ENCODE peak calls at places on chromosome 6, in seven cellular contexts. T, G, L, J, D, V and X are unnamed samples. For H3K4me1, the result is how much of the 10 kb centered on the place peaks cover.

GRCh38 chr6:83878902-83879644 is 19.6 kb downstream of the CYB5R4 start:
- DNase-seq in T (no peak), V (no peak), L (no peak), J (no peak), G (no peak), D (no peak), X (no peak)

GRCh38 chr6:43972179-43972914 is 154.9 kb downstream of the MRPL14 start:
- DNase-seq in J (no peak), D (no peak), G (peak), T (peak), L (no peak), V (no peak), X (no peak)

GRCh38 chr6:44128020-44128917 is 915 bp downstream of the TMEM63B start:
- DNase-seq in G (peak), T (peak), J (peak), V (no peak), D (peak), L (no peak), X (peak)

GRCh38 chr6:36052092-36052491 is 24.5 kb downstream of the MAPK14 start:
- DNase-seq in L (no peak), V (no peak), T (peak), D (no peak), J (no peak), G (no peak), X (no peak)

GRCh38 chr6:161227004-161227950 is 46.6 kb downstream of the AGPAT4 start:
- DNase-seq in L (no peak), J (no peak), G (no peak), D (no peak), V (no peak), T (no peak), X (no peak)

GRCh38 chr6:38391909-38392614 is 247.7 kb downstream of the BTBD9 start:
- DNase-seq in J (no peak), L (no peak), T (peak), G (no peak), D (no peak), V (no peak), X (no peak)

GRCh38 chr6:41970436-41970846 is 28.8 kb upstream of the CCND3 start:
- DNase-seq in D (peak), G (no peak), T (peak), J (no peak), L (peak), V (no peak), X (no peak)

GRCh38 chr6:34073504-34073903 is 72.4 kb downstream of the GRM4 start:
- DNase-seq in V (no peak), D (no peak), J (no peak), G (no peak), T (no peak), L (no peak), X (no peak)

GRCh38 chr6:42141603-42142117 is 760 bp downstream of the C6orf132 start:
- DNase-seq in J (no peak), G (no peak), L (no peak), V (no peak), D (no peak), T (peak), X (no peak)

GRCh38 chr6:170459451-170459850 is 93.7 kb downstream of the PSMB1 start:
- DNase-seq in J (no peak), L (no peak), G (peak), D (no peak), T (peak), V (no peak), X (no peak)

GRCh38 chr6:33160096-33160495 is 32.2 kb downstream of the COL11A2 start:
- DNase-seq in L (no peak), G (no peak), T (no peak), V (no peak), D (no peak), J (no peak), X (no peak)

GRCh38 chr6:42345696-42346416 is 105.9 kb downstream of the TRERF1 start:
- DNase-seq in J (no peak), G (no peak), V (no peak), D (no peak), T (no peak), L (no peak), X (no peak)

DNA sequence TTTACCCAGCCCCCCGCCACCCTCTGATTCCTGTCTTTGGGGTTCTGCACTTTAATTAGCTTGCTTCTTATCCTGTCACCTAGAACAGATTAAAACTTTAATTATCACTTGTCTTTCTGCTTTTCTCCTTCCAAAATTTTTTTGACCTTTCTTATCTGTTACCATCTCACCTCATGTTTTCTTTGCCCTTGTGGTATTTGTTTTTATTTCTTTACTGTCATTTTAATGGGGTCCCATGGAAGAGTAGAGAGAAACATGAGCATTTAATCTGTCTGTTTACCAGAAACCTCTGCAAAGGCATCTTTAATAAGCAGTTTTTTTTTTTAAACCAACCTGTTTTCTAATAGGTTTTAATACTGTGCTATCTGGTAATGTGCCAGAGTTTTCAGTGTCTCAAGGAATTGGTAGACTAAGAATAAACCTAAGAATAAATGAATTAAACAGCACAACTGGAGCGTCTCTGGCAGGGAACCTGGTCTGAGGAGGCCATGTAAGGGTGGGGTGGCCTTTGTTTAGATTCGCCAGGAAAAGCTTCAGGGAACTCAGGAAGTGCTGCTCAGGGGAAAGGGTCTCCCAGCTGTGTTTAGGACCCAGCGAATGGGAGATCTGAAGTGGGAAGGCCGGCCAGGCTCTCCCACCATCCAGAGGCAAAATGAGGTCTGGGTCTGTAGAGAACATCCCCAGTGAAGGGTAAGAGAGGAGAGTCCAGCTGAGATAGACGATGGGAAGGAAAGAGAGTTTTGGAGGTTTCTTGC is 69.8 kb downstream of the ARID1B start:
- DNase-seq in J (no peak), V (no peak), L (no peak), T (no peak), D (no peak), G (no peak), X (no peak)
- H3K4me1 ChIP-seq in J (half or more), V (under half), L (half or more), T (under half), D (half or more), G (under half), X (under half)

GRCh38 chr6:148757944-148758343 is 11.1 kb downstream of the UST start:
- DNase-seq in T (no peak), V (no peak), J (no peak), D (no peak), L (no peak), G (no peak), X (no peak)

GRCh38 chr6:148760143-148760505 is 13.3 kb downstream of the UST start:
- DNase-seq in D (no peak), J (no peak), L (no peak), G (no peak), V (no peak), T (peak), X (no peak)

GRCh38 chr6:148761532-148761951 is 14.7 kb downstream of the UST start:
- DNase-seq in G (no peak), V (no peak), L (no peak), D (no peak), J (no peak), T (no peak), X (peak)

GRCh38 chr6:148758492-148758891 is 11.7 kb downstream of the UST start:
- DNase-seq in G (no peak), J (no peak), D (no peak), L (no peak), V (no peak), T (no peak), X (no peak)

DNA sequence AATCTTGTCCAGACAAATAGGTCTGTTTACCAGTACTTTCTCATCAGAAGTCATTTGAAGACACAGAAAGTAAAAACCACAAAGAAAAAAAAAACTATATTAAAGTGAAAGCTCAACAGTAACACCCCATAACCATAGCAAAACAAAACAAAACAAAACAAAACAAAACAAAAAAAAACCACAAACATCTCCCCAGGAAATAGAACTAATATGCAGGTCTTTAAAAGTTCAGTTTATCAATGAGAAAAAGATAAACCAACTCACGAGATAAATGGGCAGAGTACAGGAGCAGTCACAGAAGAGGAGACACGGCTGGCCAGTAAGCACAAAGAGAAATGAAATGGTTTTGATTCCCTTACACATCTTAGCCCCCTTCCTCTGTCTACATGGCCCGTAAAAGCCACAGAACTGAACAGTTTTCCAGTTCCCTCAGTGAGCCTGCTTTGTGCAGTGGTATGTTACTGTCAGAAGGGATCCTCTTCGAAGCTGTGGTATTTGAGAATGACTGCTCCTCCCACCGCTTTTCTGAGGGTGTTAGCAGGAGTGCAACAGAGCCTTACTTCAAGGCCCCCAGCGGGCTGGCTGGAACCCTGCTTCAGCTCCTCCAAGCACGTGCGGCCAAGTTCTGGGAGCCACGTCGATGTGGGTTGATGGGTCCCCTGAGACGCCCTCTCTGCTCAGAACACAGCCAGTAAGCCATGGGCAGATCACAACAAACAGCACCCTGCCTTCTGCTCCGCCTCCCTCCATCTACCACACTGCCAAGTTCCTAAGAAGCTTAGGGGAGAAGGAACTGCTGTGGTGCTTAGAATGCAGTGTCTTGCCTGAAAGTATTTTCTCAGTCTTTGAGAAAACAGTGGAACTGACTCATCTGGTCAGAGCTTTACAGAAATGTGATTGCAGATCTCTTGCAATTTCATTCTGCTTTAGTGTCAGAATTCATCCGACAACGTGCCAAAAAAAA is 14.0 kb downstream of the UST start:
- DNase-seq in L (peak), T (peak), V (peak), D (peak), G (no peak), J (peak), X (peak)
- H3K4me1 ChIP-seq in L (under half), T (under half), V (under half), D (under half), G (under half), J (under half), X (under half)

GRCh38 chr6:143329323-143329722 is 121.2 kb downstream of the ADAT2 start:
- DNase-seq in G (peak), V (peak), J (no peak), L (no peak), D (no peak), T (peak), X (no peak)

GRCh38 chr6:143332153-143332845 is 118.2 kb downstream of the ADAT2 start:
- DNase-seq in G (no peak), L (no peak), T (no peak), D (no peak), V (no peak), J (no peak), X (no peak)

GRCh38 chr6:143328885-143329284 is 121.6 kb downstream of the ADAT2 start:
- DNase-seq in T (peak), L (no peak), J (no peak), D (no peak), G (peak), V (peak), X (no peak)

GRCh38 chr6:143333081-143333480 is 117.4 kb downstream of the ADAT2 start:
- DNase-seq in D (no peak), V (no peak), J (no peak), L (no peak), T (peak), G (peak), X (no peak)

DNA sequence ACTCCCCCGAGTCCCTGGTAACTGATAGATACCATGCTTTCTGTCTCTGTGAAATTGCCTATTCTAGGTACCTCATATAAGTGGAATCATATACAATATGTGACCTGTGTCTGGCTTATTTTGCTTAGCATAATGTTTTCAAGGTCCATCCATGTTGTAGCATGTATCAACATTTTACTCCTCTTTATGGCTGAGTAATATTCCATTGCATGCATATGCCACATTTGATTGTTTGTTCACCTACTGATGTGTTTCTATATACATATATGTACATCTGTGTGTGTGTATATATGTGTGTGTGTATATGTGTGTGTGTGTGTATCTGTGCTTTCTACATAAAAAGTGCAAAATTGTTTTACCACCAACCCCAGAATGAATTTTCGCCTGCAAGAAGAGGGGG is 119.1 kb downstream of the ADAT2 start:
- DNase-seq in T (no peak), J (no peak), D (no peak), G (no peak), L (no peak), V (no peak), X (no peak)
- H3K4me1 ChIP-seq in T (under half), J (under half), D (under half), G (under half), L (under half), V (under half), X (under half)

GRCh38 chr6:52597738-52598122 is 20.9 kb upstream of the TRAM2 start:
- DNase-seq in L (no peak), V (no peak), J (no peak), T (no peak), G (no peak), D (no peak), X (no peak)

GRCh38 chr6:52595000-52595795 is 18.3 kb upstream of the TRAM2 start:
- DNase-seq in T (peak), V (no peak), L (peak), J (peak), G (peak), D (peak), X (no peak)

GRCh38 chr6:52595796-52596130 is 18.9 kb upstream of the TRAM2 start:
- DNase-seq in V (no peak), T (no peak), L (no peak), D (no peak), G (no peak), J (no peak), X (no peak)

GRCh38 chr6:52598123-52598823 is 21.4 kb upstream of the TRAM2 start:
- DNase-seq in D (peak), L (peak), V (no peak), T (peak), J (peak), G (peak), X (peak)

DNA sequence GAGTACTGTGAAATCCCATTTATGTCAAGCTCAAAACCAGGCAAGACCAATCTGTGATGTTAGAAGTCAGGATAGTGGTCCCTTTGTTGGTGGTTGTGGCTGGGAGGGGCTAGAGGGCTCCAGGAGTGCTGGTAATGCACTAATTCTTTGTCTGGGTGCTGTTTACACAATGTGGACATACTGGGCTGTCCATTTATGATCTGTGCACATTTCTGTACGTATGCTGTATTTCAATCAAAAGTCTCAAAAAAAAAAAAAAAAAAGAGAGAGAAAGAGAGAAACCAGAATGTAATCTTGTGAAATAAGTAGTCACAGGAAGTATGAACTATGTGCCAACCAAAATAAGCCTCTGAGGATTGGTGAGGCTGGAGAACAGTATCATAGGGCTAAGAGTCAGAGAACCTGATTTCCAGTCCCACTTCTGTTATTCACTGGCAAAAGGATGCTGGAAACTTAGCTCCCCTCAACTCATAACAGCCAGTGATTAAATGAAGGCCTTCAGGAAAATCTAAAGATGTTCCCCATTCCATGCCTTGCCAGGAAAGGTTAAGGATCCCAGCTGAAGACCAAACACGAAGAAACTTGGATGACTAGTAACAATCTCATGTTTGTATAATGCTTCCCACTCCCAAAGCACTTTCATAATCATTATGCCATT is 19.6 kb upstream of the TRAM2 start:
- DNase-seq in D (no peak), T (peak), V (no peak), G (no peak), L (no peak), J (no peak), X (no peak)
- H3K4me1 ChIP-seq in D (under half), T (under half), V (under half), G (under half), L (under half), J (under half), X (under half)

DNA sequence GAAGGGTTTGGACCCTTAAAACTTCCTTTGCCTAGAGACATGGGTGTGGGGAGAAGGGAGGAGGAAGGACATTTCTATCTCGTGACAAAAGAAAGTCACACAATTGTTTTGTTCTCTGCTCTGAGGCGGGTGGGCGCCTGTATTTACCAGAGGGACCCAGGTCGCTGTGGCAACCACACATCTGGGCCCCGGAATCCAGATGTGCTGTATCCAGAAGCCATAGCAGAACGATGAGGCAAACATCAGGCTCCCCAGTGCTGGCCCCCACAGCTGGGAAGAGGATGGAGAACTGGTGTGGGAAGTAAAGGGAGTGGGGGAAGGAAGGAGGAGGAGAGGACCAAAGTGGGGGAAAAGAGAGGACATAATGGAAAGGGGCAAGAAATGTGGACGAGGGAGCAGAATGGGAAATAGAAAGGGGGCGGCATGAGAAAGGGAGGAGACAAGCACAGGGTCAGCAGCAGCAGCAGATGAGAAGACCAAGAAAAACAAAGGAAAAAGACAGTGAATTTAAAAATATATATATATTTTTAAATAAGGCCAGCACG is 3.4 kb upstream of the TNXB start:
- DNase-seq in L (no peak), D (peak), G (no peak), V (no peak), J (peak), T (peak), X (no peak)
- H3K4me1 ChIP-seq in L (under half), D (under half), G (under half), V (under half), J (half or more), T (half or more), X (under half)

GRCh38 chr6:144352310-144352709 is 67.2 kb downstream of the UTRN start:
- DNase-seq in G (no peak), D (no peak), V (no peak), L (peak), T (no peak), J (no peak), X (no peak)

GRCh38 chr6:144351741-144352140 is 66.6 kb downstream of the UTRN start:
- DNase-seq in L (no peak), J (no peak), G (no peak), D (no peak), T (peak), V (no peak), X (no peak)

GRCh38 chr6:144349690-144350132 is 64.6 kb downstream of the UTRN start:
- DNase-seq in V (peak), T (peak), L (no peak), G (peak), D (no peak), J (no peak), X (no peak)

GRCh38 chr6:144350176-144350575 is 65.0 kb downstream of the UTRN start:
- DNase-seq in G (no peak), J (no peak), V (no peak), T (no peak), L (no peak), D (no peak), X (no peak)

DNA sequence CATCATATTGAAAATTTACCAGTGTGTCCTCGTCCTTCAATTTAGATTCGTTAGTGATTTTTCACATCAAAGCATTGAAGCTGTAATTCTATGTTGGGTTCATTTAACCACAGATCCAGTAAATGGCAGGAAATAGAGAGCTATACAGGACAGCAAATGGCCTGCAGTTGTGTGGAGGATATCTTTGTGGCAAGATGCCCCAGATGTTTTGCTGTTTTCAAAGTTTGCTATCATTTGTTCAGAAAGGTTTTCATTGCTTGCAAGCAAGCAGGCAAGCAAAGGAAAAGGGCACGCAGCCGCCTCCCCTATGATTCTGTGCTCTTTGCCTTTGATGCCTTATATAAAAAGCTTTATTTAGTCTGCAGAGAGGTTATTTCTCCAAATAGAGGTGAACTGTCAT is 66.2 kb downstream of the UTRN start:
- DNase-seq in J (no peak), L (no peak), T (no peak), V (no peak), D (no peak), G (no peak), X (no peak)
- H3K4me1 ChIP-seq in J (half or more), L (under half), T (under half), V (under half), D (under half), G (under half), X (under half)

GRCh38 chr6:136734977-136735376 is 57.3 kb downstream of the MAP3K5 start:
- DNase-seq in G (no peak), J (no peak), V (no peak), L (no peak), D (no peak), T (no peak), X (no peak)
- H3K4me1 ChIP-seq in G (under half), J (under half), V (under half), L (under half), D (under half), T (under half), X (under half)